ENCODE peak calls at places on chromosomes 13 and 19, in ten cellular contexts. One of them, this sample, is unnamed.
A peak's percentile ranks its signal among the peaks of the same experiment; 100 is the strongest.

GRCh38 chr13:50358221-50358620 is 343.0 kb downstream of the KCNRG start:
- DNase-seq in tibial artery: no peak
- DNase-seq in heart right ventricle: no peak
- DNase-seq in naive thymus-derived CD4-positive, alpha-beta T cell: no peak
- DNase-seq in fibroblast of lung: peak; percentile 18
- DNase-seq in psoas muscle: no peak
- DNase-seq in SK-N-SH: peak; percentile 8
- DNase-seq in adrenal gland: no peak
- DNase-seq in AG04450: no peak
- DNase-seq in MM.1S: no peak
- DNase-seq in this sample: no peak

GRCh38 chr13:25761041-25761440 is 290.8 kb downstream of the SHISA2 start:
- DNase-seq in tibial artery: no peak
- DNase-seq in heart right ventricle: no peak
- DNase-seq in naive thymus-derived CD4-positive, alpha-beta T cell: no peak
- DNase-seq in fibroblast of lung: no peak
- DNase-seq in psoas muscle: no peak
- DNase-seq in SK-N-SH: no peak
- DNase-seq in adrenal gland: no peak
- DNase-seq in AG04450: no peak
- DNase-seq in MM.1S: no peak
- DNase-seq in this sample: no peak

GRCh38 chr19:2805261-2805900 is 14.3 kb upstream of the ZNF554 start:
- DNase-seq in tibial artery: no peak
- DNase-seq in heart right ventricle: no peak
- DNase-seq in naive thymus-derived CD4-positive, alpha-beta T cell: no peak
- DNase-seq in fibroblast of lung: no peak
- DNase-seq in psoas muscle: no peak
- DNase-seq in SK-N-SH: no peak
- DNase-seq in adrenal gland: no peak
- DNase-seq in AG04450: no peak
- DNase-seq in MM.1S: no peak
- DNase-seq in this sample: no peak

GRCh38 chr13:49938274-49938673 is 2.1 kb upstream of the SPRYD7 start:
- DNase-seq in tibial artery: no peak
- DNase-seq in heart right ventricle: no peak
- DNase-seq in naive thymus-derived CD4-positive, alpha-beta T cell: no peak
- DNase-seq in fibroblast of lung: no peak
- DNase-seq in psoas muscle: no peak
- DNase-seq in SK-N-SH: no peak
- DNase-seq in adrenal gland: no peak
- DNase-seq in AG04450: no peak
- DNase-seq in MM.1S: no peak
- DNase-seq in this sample: no peak

GRCh38 chr19:50925734-50926133 is 14.5 kb upstream of the KLK4 start:
- DNase-seq in tibial artery: no peak
- DNase-seq in heart right ventricle: no peak
- DNase-seq in naive thymus-derived CD4-positive, alpha-beta T cell: no peak
- DNase-seq in fibroblast of lung: no peak
- DNase-seq in psoas muscle: no peak
- DNase-seq in SK-N-SH: no peak
- DNase-seq in adrenal gland: no peak
- DNase-seq in AG04450: no peak
- DNase-seq in MM.1S: no peak
- DNase-seq in this sample: no peak

GRCh38 chr13:38758278-38758677 is 71.4 kb downstream of the FREM2 start:
- DNase-seq in tibial artery: no peak
- DNase-seq in heart right ventricle: no peak
- DNase-seq in naive thymus-derived CD4-positive, alpha-beta T cell: no peak
- DNase-seq in fibroblast of lung: no peak
- DNase-seq in psoas muscle: no peak
- DNase-seq in SK-N-SH: no peak
- DNase-seq in adrenal gland: no peak
- DNase-seq in AG04450: no peak
- DNase-seq in MM.1S: no peak
- DNase-seq in this sample: no peak

GRCh38 chr13:37816276-37816675 is 53.3 kb downstream of the TRPC4 start:
- DNase-seq in tibial artery: no peak
- DNase-seq in heart right ventricle: no peak
- DNase-seq in naive thymus-derived CD4-positive, alpha-beta T cell: no peak
- DNase-seq in fibroblast of lung: no peak
- DNase-seq in psoas muscle: no peak
- DNase-seq in SK-N-SH: no peak
- DNase-seq in adrenal gland: no peak
- DNase-seq in AG04450: no peak
- DNase-seq in MM.1S: no peak
- DNase-seq in this sample: no peak

GRCh38 chr13:61294467-61295186 is 121.0 kb downstream of the PCDH20 start:
- DNase-seq in tibial artery: no peak
- DNase-seq in heart right ventricle: no peak
- DNase-seq in naive thymus-derived CD4-positive, alpha-beta T cell: no peak
- DNase-seq in fibroblast of lung: no peak
- DNase-seq in psoas muscle: no peak
- DNase-seq in SK-N-SH: no peak
- DNase-seq in adrenal gland: no peak
- DNase-seq in AG04450: no peak
- DNase-seq in MM.1S: no peak
- DNase-seq in this sample: no peak

GRCh38 chr19:32566246-32566830 is 14.7 kb upstream of the PDCD5 start:
- DNase-seq in tibial artery: no peak
- DNase-seq in heart right ventricle: no peak
- DNase-seq in naive thymus-derived CD4-positive, alpha-beta T cell: no peak
- DNase-seq in fibroblast of lung: peak; percentile 12
- DNase-seq in psoas muscle: no peak
- DNase-seq in SK-N-SH: no peak
- DNase-seq in adrenal gland: no peak
- DNase-seq in AG04450: no peak
- DNase-seq in MM.1S: no peak
- DNase-seq in this sample: no peak

DNA sequence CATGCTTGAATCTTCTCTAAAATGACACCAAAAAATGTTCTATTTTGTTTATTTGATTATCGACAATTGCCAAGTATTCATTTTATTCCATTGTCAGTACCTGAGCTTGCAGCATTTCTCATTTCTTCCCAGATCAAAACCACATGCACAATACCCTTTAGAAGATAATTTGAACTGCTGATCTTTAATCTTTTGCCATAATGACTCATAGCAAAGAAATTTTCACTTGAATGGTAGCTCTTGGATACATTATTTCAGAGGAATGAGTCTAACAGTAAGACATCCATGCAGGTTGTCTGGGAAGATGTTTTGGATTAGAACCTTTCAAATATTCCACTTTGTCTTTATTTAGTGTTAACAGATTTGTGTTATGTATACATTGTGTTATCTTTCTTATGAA is 42.0 kb upstream of the RXFP2 start:
- DNase-seq in tibial artery: no peak
- DNase-seq in heart right ventricle: no peak
- DNase-seq in naive thymus-derived CD4-positive, alpha-beta T cell: no peak
- DNase-seq in fibroblast of lung: no peak
- DNase-seq in psoas muscle: no peak
- DNase-seq in SK-N-SH: no peak
- DNase-seq in adrenal gland: no peak
- DNase-seq in AG04450: no peak
- DNase-seq in MM.1S: no peak
- DNase-seq in this sample: no peak
- H3K27me3 ChIP-seq in tibial artery: no peaks in the 10 kb centered on the region
- H3K27me3 ChIP-seq in heart right ventricle: no peaks in the 10 kb centered on the region
- H3K27me3 ChIP-seq in naive thymus-derived CD4-positive, alpha-beta T cell: no peaks in the 10 kb centered on the region
- H3K27me3 ChIP-seq in fibroblast of lung: peaks cover 5% of the 10 kb centered on the region
- H3K27me3 ChIP-seq in psoas muscle: no peaks in the 10 kb centered on the region
- H3K27me3 ChIP-seq in SK-N-SH: no peaks in the 10 kb centered on the region
- H3K27me3 ChIP-seq in adrenal gland: no peaks in the 10 kb centered on the region
- H3K27me3 ChIP-seq in AG04450: peaks cover 5% of the 10 kb centered on the region
- H3K27me3 ChIP-seq in MM.1S: no peaks in the 10 kb centered on the region
- H3K27me3 ChIP-seq in this sample: no peaks in the 10 kb centered on the region

GRCh38 chr19:53957448-53958167 is 5.1 kb upstream of the CACNG8 start:
- DNase-seq in tibial artery: no peak
- DNase-seq in heart right ventricle: no peak
- DNase-seq in naive thymus-derived CD4-positive, alpha-beta T cell: no peak
- DNase-seq in fibroblast of lung: no peak
- DNase-seq in psoas muscle: no peak
- DNase-seq in SK-N-SH: no peak
- DNase-seq in adrenal gland: no peak
- DNase-seq in AG04450: no peak
- DNase-seq in MM.1S: no peak
- DNase-seq in this sample: no peak

GRCh38 chr19:53960886-53961285 is 1.9 kb upstream of the CACNG8 start:
- DNase-seq in tibial artery: no peak
- DNase-seq in heart right ventricle: no peak
- DNase-seq in naive thymus-derived CD4-positive, alpha-beta T cell: no peak
- DNase-seq in fibroblast of lung: no peak
- DNase-seq in psoas muscle: no peak
- DNase-seq in SK-N-SH: no peak
- DNase-seq in adrenal gland: no peak
- DNase-seq in AG04450: no peak
- DNase-seq in MM.1S: no peak
- DNase-seq in this sample: no peak

GRCh38 chr19:53960187-53960586 is 2.5 kb upstream of the CACNG8 start:
- DNase-seq in tibial artery: no peak
- DNase-seq in heart right ventricle: no peak
- DNase-seq in naive thymus-derived CD4-positive, alpha-beta T cell: no peak
- DNase-seq in fibroblast of lung: no peak
- DNase-seq in psoas muscle: no peak
- DNase-seq in SK-N-SH: peak; percentile 47
- DNase-seq in adrenal gland: no peak
- DNase-seq in AG04450: no peak
- DNase-seq in MM.1S: no peak
- DNase-seq in this sample: no peak

GRCh38 chr19:53959176-53959757 is 3.5 kb upstream of the CACNG8 start:
- DNase-seq in tibial artery: no peak
- DNase-seq in heart right ventricle: no peak
- DNase-seq in naive thymus-derived CD4-positive, alpha-beta T cell: no peak
- DNase-seq in fibroblast of lung: no peak
- DNase-seq in psoas muscle: no peak
- DNase-seq in SK-N-SH: peak; percentile 76
- DNase-seq in adrenal gland: no peak
- DNase-seq in AG04450: no peak
- DNase-seq in MM.1S: no peak
- DNase-seq in this sample: no peak

GRCh38 chr19:53958168-53958571 is 4.6 kb upstream of the CACNG8 start:
- DNase-seq in tibial artery: no peak
- DNase-seq in heart right ventricle: no peak
- DNase-seq in naive thymus-derived CD4-positive, alpha-beta T cell: no peak
- DNase-seq in fibroblast of lung: no peak
- DNase-seq in psoas muscle: no peak
- DNase-seq in SK-N-SH: peak; percentile 92
- DNase-seq in adrenal gland: no peak
- DNase-seq in AG04450: no peak
- DNase-seq in MM.1S: no peak
- DNase-seq in this sample: no peak
- H3K27me3 ChIP-seq in tibial artery: peaks cover 70% of the 10 kb centered on the region
- H3K27me3 ChIP-seq in heart right ventricle: peaks cover 92% of the 10 kb centered on the region
- H3K27me3 ChIP-seq in naive thymus-derived CD4-positive, alpha-beta T cell: peaks cover 10% of the 10 kb centered on the region
- H3K27me3 ChIP-seq in fibroblast of lung: peaks cover 29% of the 10 kb centered on the region
- H3K27me3 ChIP-seq in psoas muscle: peaks cover 25% of the 10 kb centered on the region
- H3K27me3 ChIP-seq in SK-N-SH: no peaks in the 10 kb centered on the region
- H3K27me3 ChIP-seq in adrenal gland: peaks cover 23% of the 10 kb centered on the region
- H3K27me3 ChIP-seq in AG04450: peaks cover 28% of the 10 kb centered on the region
- H3K27me3 ChIP-seq in MM.1S: peaks cover 26% of the 10 kb centered on the region
- H3K27me3 ChIP-seq in this sample: no peaks in the 10 kb centered on the region

GRCh38 chr19:1768918-1769644 is 15.8 kb downstream of the ONECUT3 start:
- DNase-seq in tibial artery: no peak
- DNase-seq in heart right ventricle: no peak
- DNase-seq in naive thymus-derived CD4-positive, alpha-beta T cell: no peak
- DNase-seq in fibroblast of lung: no peak
- DNase-seq in psoas muscle: no peak
- DNase-seq in SK-N-SH: no peak
- DNase-seq in adrenal gland: no peak
- DNase-seq in AG04450: no peak
- DNase-seq in MM.1S: no peak
- DNase-seq in this sample: peak; percentile 36

GRCh38 chr19:1769645-1769985 is 16.3 kb downstream of the ONECUT3 start:
- DNase-seq in tibial artery: no peak
- DNase-seq in heart right ventricle: no peak
- DNase-seq in naive thymus-derived CD4-positive, alpha-beta T cell: no peak
- DNase-seq in fibroblast of lung: no peak
- DNase-seq in psoas muscle: no peak
- DNase-seq in SK-N-SH: no peak
- DNase-seq in adrenal gland: no peak
- DNase-seq in AG04450: no peak
- DNase-seq in MM.1S: no peak
- DNase-seq in this sample: no peak

GRCh38 chr19:1773173-1773572 is 19.9 kb downstream of the ONECUT3 start:
- DNase-seq in tibial artery: no peak
- DNase-seq in heart right ventricle: no peak
- DNase-seq in naive thymus-derived CD4-positive, alpha-beta T cell: no peak
- DNase-seq in fibroblast of lung: no peak
- DNase-seq in psoas muscle: no peak
- DNase-seq in SK-N-SH: no peak
- DNase-seq in adrenal gland: no peak
- DNase-seq in AG04450: no peak
- DNase-seq in MM.1S: no peak
- DNase-seq in this sample: no peak

GRCh38 chr19:1768248-1768647 is 14.9 kb downstream of the ONECUT3 start:
- DNase-seq in tibial artery: no peak
- DNase-seq in heart right ventricle: no peak
- DNase-seq in naive thymus-derived CD4-positive, alpha-beta T cell: no peak
- DNase-seq in fibroblast of lung: no peak
- DNase-seq in psoas muscle: no peak
- DNase-seq in SK-N-SH: peak; percentile 58
- DNase-seq in adrenal gland: peak; percentile 48
- DNase-seq in AG04450: no peak
- DNase-seq in MM.1S: no peak
- DNase-seq in this sample: no peak

GRCh38 chr19:1770866-1771576 is 17.7 kb downstream of the ONECUT3 start:
- DNase-seq in tibial artery: no peak
- DNase-seq in heart right ventricle: no peak
- DNase-seq in naive thymus-derived CD4-positive, alpha-beta T cell: no peak
- DNase-seq in fibroblast of lung: no peak
- DNase-seq in psoas muscle: no peak
- DNase-seq in SK-N-SH: no peak
- DNase-seq in adrenal gland: no peak
- DNase-seq in AG04450: no peak
- DNase-seq in MM.1S: no peak
- DNase-seq in this sample: no peak
- H3K27me3 ChIP-seq in tibial artery: peaks cover 93% of the 10 kb centered on the region
- H3K27me3 ChIP-seq in heart right ventricle: peaks cover 90% of the 10 kb centered on the region
- H3K27me3 ChIP-seq in naive thymus-derived CD4-positive, alpha-beta T cell: peaks cover 16% of the 10 kb centered on the region
- H3K27me3 ChIP-seq in fibroblast of lung: peaks cover 23% of the 10 kb centered on the region
- H3K27me3 ChIP-seq in psoas muscle: peaks cover 41% of the 10 kb centered on the region
- H3K27me3 ChIP-seq in SK-N-SH: peaks cover 63% of the 10 kb centered on the region
- H3K27me3 ChIP-seq in adrenal gland: peaks cover 68% of the 10 kb centered on the region
- H3K27me3 ChIP-seq in AG04450: peaks cover 60% of the 10 kb centered on the region
- H3K27me3 ChIP-seq in MM.1S: peaks cover 89% of the 10 kb centered on the region
- H3K27me3 ChIP-seq in this sample: no peaks in the 10 kb centered on the region

DNA sequence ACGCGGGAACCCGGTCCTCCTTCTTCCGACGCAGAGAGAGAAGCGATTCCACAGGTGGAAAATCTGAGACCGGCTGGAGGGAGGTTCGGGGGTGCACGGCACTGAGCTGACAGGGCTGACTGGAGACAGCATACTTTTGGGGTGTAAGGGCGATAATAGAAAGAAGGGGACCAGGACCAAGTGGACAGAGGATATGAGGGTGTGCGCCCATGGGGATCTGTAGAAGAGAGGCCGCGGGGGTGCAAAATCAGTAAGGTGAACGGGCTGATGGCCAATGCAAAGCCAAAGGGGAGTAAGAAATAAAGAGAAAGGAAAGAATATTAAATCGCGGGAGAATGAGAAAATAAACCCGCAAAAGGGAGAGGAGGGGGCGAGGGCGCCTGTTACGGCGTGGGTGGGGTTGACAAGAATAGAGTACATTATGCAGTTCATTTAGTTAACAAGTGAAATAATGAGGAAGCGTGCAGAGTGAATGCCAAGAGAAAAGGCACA is 336 bp upstream of the GSX1 start:
- DNase-seq in tibial artery: no peak
- DNase-seq in heart right ventricle: no peak
- DNase-seq in naive thymus-derived CD4-positive, alpha-beta T cell: no peak
- DNase-seq in fibroblast of lung: no peak
- DNase-seq in psoas muscle: no peak
- DNase-seq in SK-N-SH: no peak
- DNase-seq in adrenal gland: no peak
- DNase-seq in AG04450: no peak
- DNase-seq in MM.1S: no peak
- DNase-seq in this sample: no peak
- H3K27me3 ChIP-seq in tibial artery: peaks cover 97% of the 10 kb centered on the region
- H3K27me3 ChIP-seq in heart right ventricle: peaks cover 100% of the 10 kb centered on the region
- H3K27me3 ChIP-seq in naive thymus-derived CD4-positive, alpha-beta T cell: peaks cover 29% of the 10 kb centered on the region
- H3K27me3 ChIP-seq in fibroblast of lung: peaks cover 75% of the 10 kb centered on the region
- H3K27me3 ChIP-seq in psoas muscle: peaks cover 48% of the 10 kb centered on the region
- H3K27me3 ChIP-seq in SK-N-SH: peaks cover 92% of the 10 kb centered on the region
- H3K27me3 ChIP-seq in adrenal gland: peaks cover 92% of the 10 kb centered on the region
- H3K27me3 ChIP-seq in AG04450: peaks cover 84% of the 10 kb centered on the region
- H3K27me3 ChIP-seq in MM.1S: no peaks in the 10 kb centered on the region
- H3K27me3 ChIP-seq in this sample: peaks cover 37% of the 10 kb centered on the region

This sample was measured in pancreas.